ENCODE peak calls at places on chromosome X, in five cellular contexts. Q is pancreas, E is A549, K is EL, V is ureter. I is an unnamed sample.

GRCh38 chrX:97308161-97308560 is 424.5 kb downstream of the RPA4 start:
- DNase-seq in K (peak), V (no peak), Q (no peak), E (no peak), I (no peak)

GRCh38 chrX:150625875-150626274 is 57.5 kb downstream of the MTM1 start:
- DNase-seq in K (no peak), Q (no peak), V (no peak), E (no peak), I (no peak)

GRCh38 chrX:38332505-38332904 is 5.2 kb upstream of the RPGR start:
- DNase-seq in V (no peak), E (no peak), Q (no peak), K (no peak), I (no peak)

GRCh38 chrX:41596586-41596985 is 92.2 kb upstream of the GPR34 start:
- DNase-seq in V (no peak), K (peak), E (no peak), Q (no peak), I (no peak)

GRCh38 chrX:7083468-7084396 is 63.8 kb upstream of the STS start:
- DNase-seq in V (no peak), E (no peak), Q (no peak), K (peak), I (peak)

GRCh38 chrX:30659421-30659820 is 6.2 kb downstream of the GK start:
- DNase-seq in K (peak), V (no peak), Q (no peak), E (peak), I (peak)

GRCh38 chrX:136954930-136955329 is 74.4 kb upstream of the RBMX start:
- DNase-seq in Q (no peak), V (no peak), E (no peak), K (peak), I (peak)

GRCh38 chrX:111431007-111431406 is 19.0 kb upstream of the DCX start:
- DNase-seq in K (no peak), V (no peak), E (no peak), Q (no peak), I (no peak)

GRCh38 chrX:23784487-23785301 is 1.7 kb downstream of the SAT1 start:
- DNase-seq in E (no peak), Q (no peak), K (peak), V (no peak), I (peak)

GRCh38 chrX:41142130-41142529 is 56.9 kb downstream of the USP9X start:
- DNase-seq in V (no peak), E (no peak), K (no peak), Q (no peak), I (no peak)

GRCh38 chrX:153905481-153906095 is 1.1 kb downstream of the AVPR2 start:
- DNase-seq in E (no peak), K (no peak), Q (no peak), V (no peak), I (no peak)

GRCh38 chrX:109448539-109448938 is 33.3 kb downstream of the GUCY2F start:
- DNase-seq in E (no peak), Q (no peak), V (no peak), K (no peak), I (no peak)

GRCh38 chrX:1902901-1903379 is 288.1 kb downstream of the ASMT start:
- DNase-seq in Q (no peak), E (peak), K (no peak), V (no peak), I (peak)

GRCh38 chrX:46569621-46570020 is 3.9 kb upstream of the CHST7 start:
- DNase-seq in K (no peak), Q (no peak), V (no peak), E (no peak), I (no peak)

GRCh38 chrX:70257599-70258288 is 2.3 kb downstream of the P2RY4 start:
- DNase-seq in K (no peak), Q (no peak), E (no peak), V (no peak), I (no peak)

GRCh38 chrX:47649302-47649701 is 1.1 kb downstream of the ELK1 start:
- DNase-seq in E (no peak), K (no peak), V (no peak), Q (no peak), I (no peak)

GRCh38 chrX:152989292-152989658 is 4.6 kb downstream of the PNMA5 start:
- DNase-seq in Q (no peak), V (no peak), K (no peak), E (no peak), I (no peak)

GRCh38 chrX:13533726-13534125 is 35.7 kb upstream of the EGFL6 start:
- DNase-seq in V (no peak), Q (no peak), E (no peak), K (peak), I (peak)

GRCh38 chrX:69387559-69388487 is 116.3 kb upstream of the NALF2 start:
- DNase-seq in K (peak), Q (peak), E (peak), V (no peak), I (peak)

GRCh38 chrX:71095033-71095432 is 618 bp upstream of the FOXO4 start:
- DNase-seq in K (no peak), E (no peak), V (peak), Q (no peak), I (no peak)

GRCh38 chrX:111447298-111447697 is 35.3 kb upstream of the DCX start:
- DNase-seq in Q (no peak), K (peak), E (no peak), V (no peak), I (peak)

GRCh38 chrX:115229337-115229991 is 4.4 kb downstream of the LRCH2 start:
- DNase-seq in V (no peak), K (peak), E (no peak), Q (no peak), I (peak)

GRCh38 chrX:19003756-19004155 is 19.8 kb upstream of the PHKA2 start:
- DNase-seq in K (no peak), V (no peak), E (no peak), Q (no peak), I (no peak)

GRCh38 chrX:109716431-109717028 is 16.5 kb downstream of the ACSL4 start:
- DNase-seq in V (no peak), Q (no peak), K (no peak), E (no peak), I (no peak)

GRCh38 chrX:71671043-71671829 is 3.9 kb downstream of the LOC101059915 start:
- DNase-seq in Q (no peak), E (no peak), K (no peak), V (no peak), I (no peak)

GRCh38 chrX:44308869-44309268 is 34.6 kb downstream of the EFHC2 start:
- DNase-seq in K (no peak), Q (no peak), V (no peak), E (no peak), I (no peak)

GRCh38 chrX:132071260-132071659 is 48.2 kb downstream of the STK26 start:
- DNase-seq in E (peak), V (no peak), K (no peak), Q (no peak), I (no peak)

GRCh38 chrX:5306654-5307121 is 922.0 kb downstream of the NLGN4X start:
- DNase-seq in Q (no peak), K (no peak), E (no peak), V (no peak), I (peak)

GRCh38 chrX:47572773-47573333 is 9.4 kb upstream of the TIMP1 start:
- DNase-seq in E (no peak), V (no peak), Q (no peak), K (no peak), I (no peak)

GRCh38 chrX:53374222-53374820 is 48.1 kb downstream of the SMC1A start:
- DNase-seq in Q (no peak), K (peak), E (no peak), V (no peak), I (no peak)

GRCh38 chrX:24424948-24425347 is 40.1 kb upstream of the PDK3 start:
- DNase-seq in K (peak), Q (no peak), V (no peak), E (no peak), I (no peak)

GRCh38 chrX:95346854-95347253 is 1337.8 kb upstream of the DIAPH2 start:
- DNase-seq in Q (no peak), K (no peak), E (no peak), V (no peak), I (no peak)

GRCh38 chrX:104284407-104285000 is 29.8 kb upstream of the ESX1 start:
- DNase-seq in E (no peak), Q (no peak), K (peak), V (peak), I (peak)

GRCh38 chrX:154298312-154298711 is 2.7 kb downstream of the TKTL1 start:
- DNase-seq in E (no peak), Q (no peak), V (no peak), K (no peak), I (no peak)

I was measured in HT1080.